ENCODE peak calls at places on chromosome 21, in five cellular contexts. C, B, X, U and Z are unnamed samples.
A peak's percentile ranks its signal among the peaks of the same experiment; 100 is the strongest.

GRCh38 chr21:31564439-31564838 is 95.1 kb upstream of the SOD1 start:
- DNase-seq in C (no peak), U (no peak), B (no peak), X (no peak), Z (no peak)

GRCh38 chr21:33496345-33496744 is 4.8 kb upstream of the DNAJC28 start:
- DNase-seq in X (no peak), B (no peak), U (no peak), C (no peak), Z (no peak)

GRCh38 chr21:31182231-31183129 is 144.2 kb upstream of the KRTAP19-8 start:
- DNase-seq in X (no peak), C (no peak), U (no peak), B (no peak), Z (no peak)

GRCh38 chr21:14754682-14755081 is 208.6 kb upstream of the SAMSN1 start:
- DNase-seq in B (no peak), X (no peak), C (no peak), U (no peak), Z (no peak)

GRCh38 chr21:35005825-35006224 is 43.3 kb downstream of the RUNX1 start:
- DNase-seq in B (no peak), X (no peak), U (no peak), C (no peak), Z (no peak)

GRCh38 chr21:39968010-39968409 is 100.8 kb downstream of the PCP4 start:
- DNase-seq in C (no peak), U (no peak), B (no peak), X (no peak), Z (no peak)

GRCh38 chr21:29332461-29333354 is 34.0 kb downstream of the BACH1 start:
- DNase-seq in C (no peak), B (no peak), U (no peak), X (no peak), Z (no peak)

GRCh38 chr21:18722193-18722592 is 318.6 kb upstream of the TMPRSS15 start:
- DNase-seq in C (no peak), X (no peak), B (no peak), U (no peak), Z (no peak)

GRCh38 chr21:45404726-45405270 is at the start of gene COL18A1:
- DNase-seq in U (peak; percentile 52), C (no peak), X (peak; percentile 94), B (peak; percentile 80), Z (no peak)

GRCh38 chr21:36254106-36254941 is 65.7 kb upstream of the MORC3 start:
- DNase-seq in B (no peak), X (no peak), U (no peak), C (no peak), Z (no peak)

GRCh38 chr21:36092676-36093075 is 22.9 kb downstream of the CBR1 start:
- DNase-seq in X (no peak), C (no peak), U (no peak), B (no peak), Z (no peak)

GRCh38 chr21:33020558-33021100 is 5.1 kb upstream of the OLIG2 start:
- DNase-seq in C (no peak), X (no peak), U (no peak), B (no peak), Z (no peak)

GRCh38 chr21:35394049-35394448 is 344.9 kb upstream of the RUNX1 start:
- DNase-seq in X (no peak), B (no peak), U (no peak), C (no peak), Z (no peak)

GRCh38 chr21:29382029-29382654 is 83.4 kb downstream of the BACH1 start:
- DNase-seq in C (no peak), U (no peak), X (no peak), B (no peak), Z (no peak)

GRCh38 chr21:33670076-33670475 is 27.8 kb downstream of the ITSN1 start:
- DNase-seq in C (no peak), X (no peak), U (no peak), B (no peak), Z (no peak)

GRCh38 chr21:45050361-45050785 is 24.0 kb upstream of the ADARB1 start:
- DNase-seq in B (no peak), C (no peak), X (no peak), U (no peak), Z (no peak)

GRCh38 chr21:32423320-32423719 is 10.8 kb downstream of the EVA1C start:
- DNase-seq in X (no peak), U (no peak), B (no peak), C (no peak), Z (no peak)

GRCh38 chr21:26843912-26844257 is 1.3 kb downstream of the ADAMTS1 start:
- DNase-seq in B (no peak), U (no peak), C (no peak), X (no peak), Z (no peak)

GRCh38 chr21:41217656-41218380 is 49.9 kb downstream of the BACE2 start:
- DNase-seq in C (no peak), U (no peak), B (no peak), X (peak; percentile 51), Z (no peak)

GRCh38 chr21:42360317-42360716 is 6.0 kb downstream of the TFF1 start:
- DNase-seq in U (no peak), C (no peak), B (peak; percentile 31), X (no peak), Z (no peak)

GRCh38 chr21:32065654-32066053 is 192.8 kb downstream of the HUNK start:
- DNase-seq in C (no peak), U (no peak), X (no peak), B (no peak), Z (no peak)

GRCh38 chr21:34965200-34966174 is 83.6 kb downstream of the RUNX1 start:
- DNase-seq in X (no peak), C (no peak), B (no peak), U (no peak), Z (no peak)

GRCh38 chr21:41167348-41168342 is at the start of gene BACE2:
- DNase-seq in X (peak; percentile 68), B (peak; percentile 90), C (peak; percentile 95), U (peak; percentile 86), Z (no peak)

GRCh38 chr21:44700101-44701022 is 3.4 kb downstream of the KRTAP10-12 start:
- DNase-seq in B (no peak), U (no peak), X (no peak), C (peak; percentile 86), Z (no peak)

GRCh38 chr21:17390575-17390974 is 122.3 kb upstream of the CXADR start:
- DNase-seq in B (no peak), U (no peak), X (no peak), C (no peak), Z (no peak)

GRCh38 chr21:42753804-42754203 is 100.4 kb downstream of the PDE9A start:
- DNase-seq in C (no peak), B (peak; percentile 66), U (no peak), X (no peak), Z (no peak)

GRCh38 chr21:41677671-41678015 is 89.2 kb downstream of the RIPK4 start:
- DNase-seq in B (no peak), X (no peak), C (no peak), U (no peak), Z (no peak)

GRCh38 chr21:38259665-38260064 is 2.9 kb downstream of the KCNJ15 start:
- DNase-seq in C (no peak), X (no peak), U (no peak), B (no peak), Z (no peak)

GRCh38 chr21:38254970-38255369 is 1.8 kb upstream of the KCNJ15 start:
- DNase-seq in U (peak; percentile 39), C (no peak), X (peak; percentile 22), B (no peak), Z (no peak)

GRCh38 chr21:38255718-38256117 is 1.1 kb upstream of the KCNJ15 start:
- DNase-seq in U (no peak), X (no peak), C (no peak), B (no peak), Z (no peak)

GRCh38 chr21:38258803-38259485 is 2.2 kb downstream of the KCNJ15 start:
- DNase-seq in X (no peak), U (no peak), B (no peak), C (no peak), Z (no peak)

DNA sequence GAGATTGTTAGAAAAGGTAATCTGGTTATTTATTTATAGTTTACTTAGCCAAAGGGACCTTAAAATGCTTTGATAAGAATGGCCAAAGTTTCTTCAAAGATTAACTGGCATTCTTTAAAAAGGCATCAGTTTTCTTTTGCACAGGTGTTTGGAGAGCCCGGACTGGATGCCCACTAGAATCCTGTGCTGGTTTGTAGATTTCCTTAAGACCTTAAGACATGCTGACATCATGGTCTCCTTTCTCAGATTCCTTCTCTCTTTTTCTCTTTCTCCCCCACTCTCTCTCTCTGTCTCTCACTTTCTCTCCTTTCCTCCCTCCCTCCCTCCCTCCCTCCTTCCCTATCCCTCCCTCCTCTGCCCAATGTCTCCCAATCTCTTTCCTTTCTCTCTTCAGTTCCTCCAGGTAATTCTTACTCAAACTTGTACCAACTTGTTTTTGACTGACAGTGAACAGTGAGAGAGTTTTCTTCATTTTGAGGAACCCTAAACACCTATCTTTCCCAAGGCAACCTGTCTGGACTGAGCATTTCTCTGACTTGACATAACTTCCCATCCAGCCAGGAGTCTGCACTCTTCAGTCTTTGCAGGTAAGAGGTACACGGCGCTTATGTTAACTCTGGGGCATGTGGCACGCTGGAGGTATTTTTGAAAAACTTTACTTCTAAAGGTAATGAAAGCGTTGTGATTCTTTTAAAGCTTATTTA is at the start of gene KCNJ15:
- DNase-seq in U (no peak), X (no peak), C (no peak), B (no peak), Z (no peak)
- H3K4me3 ChIP-seq in U (peak within 1 kb of the TSS; percentile 23), X (no peak within 1 kb of the TSS), C (no peak within 1 kb of the TSS), B (no peak within 1 kb of the TSS), Z (no peak within 1 kb of the TSS)

GRCh38 chr21:37958493-37958892 is 42.2 kb upstream of the KCNJ6 start:
- DNase-seq in B (no peak), X (no peak), C (no peak), U (no peak), Z (no peak)
- H3K36me3 ChIP-seq in B (no peaks in the 10 kb centered on the region), X (no peaks in the 10 kb centered on the region), C (no peaks in the 10 kb centered on the region), U (no peaks in the 10 kb centered on the region), Z (no peaks in the 10 kb centered on the region)

GRCh38 chr21:25562660-25563059 is 44.6 kb downstream of the MRPL39 start:
- DNase-seq in B (no peak), C (no peak), U (no peak), X (no peak), Z (no peak)

GRCh38 chr21:25560151-25560783 is 47.0 kb downstream of the MRPL39 start:
- DNase-seq in C (no peak), U (no peak), X (no peak), B (no peak), Z (peak; percentile 56)

GRCh38 chr21:25564349-25564948 is 42.8 kb downstream of the MRPL39 start:
- DNase-seq in X (no peak), U (no peak), C (no peak), B (no peak), Z (no peak)

GRCh38 chr21:25563399-25564116 is 43.7 kb downstream of the MRPL39 start:
- DNase-seq in C (no peak), B (no peak), X (no peak), U (no peak), Z (no peak)

GRCh38 chr21:25561668-25562641 is 45.3 kb downstream of the MRPL39 start:
- DNase-seq in B (peak; percentile 90), X (no peak), U (peak; percentile 45), C (no peak), Z (no peak)
- TF ChIP-seq POLR2AphosphoS5 in B (peak; percentile 35), X (no peak), U (no peak), C (no peak), Z (no peak)

DNA sequence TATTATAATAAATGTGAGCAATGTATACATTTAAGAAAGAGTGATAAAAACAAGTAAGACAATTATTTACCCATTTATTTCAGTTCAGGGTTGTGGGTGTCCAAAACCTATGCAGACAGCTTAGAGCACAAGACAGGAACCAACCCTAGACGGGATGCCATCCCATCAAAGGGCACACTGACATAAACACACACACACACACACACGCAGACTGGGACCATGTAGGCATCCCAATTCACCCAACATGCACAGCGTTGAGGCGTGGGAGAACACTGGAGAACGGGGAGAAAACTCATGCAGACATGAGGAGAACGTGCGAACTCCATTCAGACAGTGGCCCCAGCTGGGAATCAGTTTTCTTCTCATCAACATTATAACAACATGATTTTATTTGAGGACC is 274.7 kb downstream of the USP25 start:
- DNase-seq in C (no peak), B (no peak), U (no peak), X (no peak), Z (no peak)
- H3K4me3 ChIP-seq in C (no peak overlapping the region), B (no peak overlapping the region), U (no peak overlapping the region), X (no peak overlapping the region), Z (no peak overlapping the region)